ENCODE peak calls at places on chromosome 15, in five cellular contexts. One of them, this sample, is unnamed.

GRCh38 chr15:60526127-60526616 is 47.2 kb upstream of the ICE2 start:
- DNase-seq in CD8-positive, alpha-beta T cell: no peak
- DNase-seq in cardiac muscle cell: no peak
- DNase-seq in tibial nerve: peak; percentile 57
- DNase-seq in GM23338: no peak
- DNase-seq in this sample: peak; percentile 55

GRCh38 chr15:41584636-41585139 is 25.7 kb downstream of the TYRO3 start:
- DNase-seq in cardiac muscle cell: no peak
- DNase-seq in CD8-positive, alpha-beta T cell: no peak
- DNase-seq in tibial nerve: no peak
- DNase-seq in GM23338: peak; percentile 59
- DNase-seq in this sample: no peak

GRCh38 chr15:65085990-65086679 is 9.6 kb downstream of the KBTBD13 start:
- DNase-seq in GM23338: peak; percentile 84
- DNase-seq in tibial nerve: no peak
- DNase-seq in cardiac muscle cell: peak; percentile 62
- DNase-seq in CD8-positive, alpha-beta T cell: no peak
- DNase-seq in this sample: peak; percentile 67

GRCh38 chr15:43648649-43649429 is at the start of gene CATSPER2:
- DNase-seq in GM23338: peak; percentile 34
- DNase-seq in tibial nerve: no peak
- DNase-seq in CD8-positive, alpha-beta T cell: no peak
- DNase-seq in cardiac muscle cell: no peak
- DNase-seq in this sample: peak; percentile 9

GRCh38 chr15:51046799-51047449 is 47.8 kb downstream of the TNFAIP8L3 start:
- DNase-seq in tibial nerve: peak; percentile 15
- DNase-seq in GM23338: no peak
- DNase-seq in CD8-positive, alpha-beta T cell: no peak
- DNase-seq in cardiac muscle cell: no peak
- DNase-seq in this sample: no peak

GRCh38 chr15:78790027-78790426 is 21.2 kb downstream of the ADAMTS7 start:
- DNase-seq in cardiac muscle cell: peak; percentile 59
- DNase-seq in GM23338: no peak
- DNase-seq in tibial nerve: no peak
- DNase-seq in CD8-positive, alpha-beta T cell: no peak
- DNase-seq in this sample: no peak

GRCh38 chr15:60096157-60096556 is 92.0 kb downstream of the FOXB1 start:
- DNase-seq in CD8-positive, alpha-beta T cell: no peak
- DNase-seq in cardiac muscle cell: no peak
- DNase-seq in GM23338: no peak
- DNase-seq in tibial nerve: no peak
- DNase-seq in this sample: no peak

GRCh38 chr15:61131598-61131954 is 97.5 kb downstream of the RORA start:
- DNase-seq in cardiac muscle cell: no peak
- DNase-seq in CD8-positive, alpha-beta T cell: no peak
- DNase-seq in tibial nerve: no peak
- DNase-seq in GM23338: no peak
- DNase-seq in this sample: no peak

GRCh38 chr15:36605626-36606263 is 26.3 kb downstream of the CDIN1 start:
- DNase-seq in tibial nerve: no peak
- DNase-seq in cardiac muscle cell: peak; percentile 88
- DNase-seq in GM23338: no peak
- DNase-seq in CD8-positive, alpha-beta T cell: no peak
- DNase-seq in this sample: no peak

GRCh38 chr15:75648156-75649000 is 666 bp downstream of the SNX33 start:
- DNase-seq in tibial nerve: no peak
- DNase-seq in CD8-positive, alpha-beta T cell: no peak
- DNase-seq in cardiac muscle cell: peak; percentile 59
- DNase-seq in GM23338: peak; percentile 82
- DNase-seq in this sample: no peak

GRCh38 chr15:97099040-97099439 is 768.5 kb downstream of the NR2F2 start:
- DNase-seq in GM23338: no peak
- DNase-seq in cardiac muscle cell: no peak
- DNase-seq in CD8-positive, alpha-beta T cell: no peak
- DNase-seq in tibial nerve: no peak
- DNase-seq in this sample: no peak

GRCh38 chr15:92510163-92510882 is 116.6 kb downstream of the ST8SIA2 start:
- DNase-seq in tibial nerve: no peak
- DNase-seq in CD8-positive, alpha-beta T cell: no peak
- DNase-seq in GM23338: peak; percentile 92
- DNase-seq in cardiac muscle cell: no peak
- DNase-seq in this sample: no peak

GRCh38 chr15:60661075-60661645 is 182.2 kb upstream of the ICE2 start:
- DNase-seq in GM23338: peak; percentile 59
- DNase-seq in tibial nerve: no peak
- DNase-seq in cardiac muscle cell: no peak
- DNase-seq in CD8-positive, alpha-beta T cell: no peak
- DNase-seq in this sample: peak; percentile 16

GRCh38 chr15:40367038-40367672 is 9.1 kb downstream of the DISP2 start:
- DNase-seq in tibial nerve: no peak
- DNase-seq in cardiac muscle cell: no peak
- DNase-seq in CD8-positive, alpha-beta T cell: no peak
- DNase-seq in GM23338: no peak
- DNase-seq in this sample: no peak

GRCh38 chr15:52337198-52337853 is 41.7 kb upstream of the MYO5C start:
- DNase-seq in tibial nerve: no peak
- DNase-seq in cardiac muscle cell: no peak
- DNase-seq in CD8-positive, alpha-beta T cell: no peak
- DNase-seq in GM23338: peak; percentile 21
- DNase-seq in this sample: no peak

GRCh38 chr15:70507772-70508351 is 255.5 kb downstream of the UACA start:
- DNase-seq in CD8-positive, alpha-beta T cell: no peak
- DNase-seq in cardiac muscle cell: no peak
- DNase-seq in GM23338: no peak
- DNase-seq in tibial nerve: no peak
- DNase-seq in this sample: no peak

GRCh38 chr15:66102563-66103292 is 150.8 kb downstream of the MEGF11 start:
- DNase-seq in GM23338: no peak
- DNase-seq in tibial nerve: no peak
- DNase-seq in cardiac muscle cell: peak; percentile 39
- DNase-seq in CD8-positive, alpha-beta T cell: no peak
- DNase-seq in this sample: no peak

GRCh38 chr15:98651581-98652220 is 3.4 kb downstream of the IGF1R start:
- DNase-seq in tibial nerve: peak; percentile 4
- DNase-seq in GM23338: no peak
- DNase-seq in cardiac muscle cell: peak; percentile 46
- DNase-seq in CD8-positive, alpha-beta T cell: no peak
- DNase-seq in this sample: no peak

GRCh38 chr15:47461560-47462175 is 255.6 kb upstream of the SEMA6D start:
- DNase-seq in tibial nerve: no peak
- DNase-seq in CD8-positive, alpha-beta T cell: no peak
- DNase-seq in cardiac muscle cell: no peak
- DNase-seq in GM23338: no peak
- DNase-seq in this sample: no peak

GRCh38 chr15:31278544-31279220 is 48.0 kb upstream of the KLF13 start:
- DNase-seq in CD8-positive, alpha-beta T cell: no peak
- DNase-seq in tibial nerve: no peak
- DNase-seq in cardiac muscle cell: no peak
- DNase-seq in GM23338: no peak
- DNase-seq in this sample: no peak

GRCh38 chr15:83846847-83847246 is 192.9 kb downstream of the ADAMTSL3 start:
- DNase-seq in GM23338: no peak
- DNase-seq in CD8-positive, alpha-beta T cell: no peak
- DNase-seq in cardiac muscle cell: no peak
- DNase-seq in tibial nerve: no peak
- DNase-seq in this sample: no peak

GRCh38 chr15:47404877-47405276 is 312.4 kb upstream of the SEMA6D start:
- DNase-seq in CD8-positive, alpha-beta T cell: no peak
- DNase-seq in tibial nerve: no peak
- DNase-seq in GM23338: peak; percentile 16
- DNase-seq in cardiac muscle cell: peak; percentile 36
- DNase-seq in this sample: no peak

GRCh38 chr15:89221543-89221942 is at the start of gene RLBP1:
- DNase-seq in cardiac muscle cell: no peak
- DNase-seq in CD8-positive, alpha-beta T cell: no peak
- DNase-seq in tibial nerve: no peak
- DNase-seq in GM23338: no peak
- DNase-seq in this sample: no peak

GRCh38 chr15:77827860-77828259 is 195.1 kb upstream of the LINGO1 start:
- DNase-seq in cardiac muscle cell: no peak
- DNase-seq in tibial nerve: no peak
- DNase-seq in CD8-positive, alpha-beta T cell: no peak
- DNase-seq in GM23338: no peak
- DNase-seq in this sample: no peak

GRCh38 chr15:34896183-34896582 is 73.4 kb downstream of the AQR start:
- DNase-seq in tibial nerve: no peak
- DNase-seq in CD8-positive, alpha-beta T cell: no peak
- DNase-seq in GM23338: no peak
- DNase-seq in cardiac muscle cell: no peak
- DNase-seq in this sample: no peak
- H3K36me3 ChIP-seq in tibial nerve: peaks cover 90% of the 10 kb centered on the region
- H3K36me3 ChIP-seq in CD8-positive, alpha-beta T cell: peaks cover 28% of the 10 kb centered on the region
- H3K36me3 ChIP-seq in GM23338: peaks cover 42% of the 10 kb centered on the region
- H3K36me3 ChIP-seq in cardiac muscle cell: peaks cover 12% of the 10 kb centered on the region
- H3K36me3 ChIP-seq in this sample: peaks cover 33% of the 10 kb centered on the region

GRCh38 chr15:37941779-37942178 is 7.3 kb downstream of the TMCO5A start:
- DNase-seq in tibial nerve: no peak
- DNase-seq in cardiac muscle cell: no peak
- DNase-seq in CD8-positive, alpha-beta T cell: no peak
- DNase-seq in GM23338: no peak
- DNase-seq in this sample: no peak

DNA sequence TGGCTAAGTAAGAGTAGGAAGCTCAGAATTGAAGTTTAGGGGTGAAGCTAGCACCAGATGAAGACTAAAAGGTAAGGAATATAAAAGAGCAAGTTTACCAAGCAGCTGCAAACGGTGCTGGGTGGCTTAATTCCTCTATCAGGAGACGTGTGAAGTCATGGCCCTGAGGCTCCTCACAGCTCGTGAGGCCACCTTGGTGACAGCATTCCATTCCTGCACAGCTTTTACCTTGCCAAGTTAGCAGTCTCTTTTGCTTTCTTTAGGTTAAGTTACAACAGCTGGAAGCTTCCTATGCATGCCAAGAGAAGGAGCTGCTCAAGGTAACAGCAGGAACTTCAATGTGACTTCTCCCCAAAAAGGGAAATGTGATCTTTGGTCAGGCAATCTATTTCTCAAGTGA is 6.4 kb downstream of the TMCO5A start:
- DNase-seq in CD8-positive, alpha-beta T cell: no peak
- DNase-seq in tibial nerve: no peak
- DNase-seq in cardiac muscle cell: no peak
- DNase-seq in GM23338: peak; percentile 17
- DNase-seq in this sample: no peak
- TF ChIP-seq CTCF in CD8-positive, alpha-beta T cell: no peak
- TF ChIP-seq CTCF in tibial nerve: no peak
- TF ChIP-seq CTCF in cardiac muscle cell: no peak
- TF ChIP-seq CTCF in GM23338: no peak
- TF ChIP-seq CTCF in this sample: no peak

DNA sequence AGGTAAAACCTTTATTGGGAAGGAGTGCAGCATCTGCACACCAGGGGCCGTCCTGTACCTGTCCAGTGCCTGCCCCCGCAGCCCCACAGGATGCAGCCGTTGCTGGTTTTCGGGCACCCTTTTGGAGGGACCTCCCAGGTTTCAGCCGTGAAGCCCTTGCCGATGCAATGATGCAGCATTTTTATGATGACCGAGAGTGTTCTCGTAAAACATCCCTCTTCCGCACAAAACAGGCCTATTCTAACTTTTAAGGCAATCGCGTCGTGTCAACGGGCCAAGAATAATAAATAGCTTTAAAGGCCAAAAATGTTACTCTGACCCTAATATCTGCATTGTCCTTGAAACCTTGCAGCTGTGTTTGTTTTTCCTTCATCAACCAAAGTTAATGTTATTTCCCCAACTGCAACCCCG is 126.1 kb downstream of the LRRK1 start:
- DNase-seq in cardiac muscle cell: no peak
- DNase-seq in CD8-positive, alpha-beta T cell: no peak
- DNase-seq in GM23338: no peak
- DNase-seq in tibial nerve: no peak
- DNase-seq in this sample: peak; percentile 2
- H3K36me3 ChIP-seq in cardiac muscle cell: no peaks in the 10 kb centered on the region
- H3K36me3 ChIP-seq in CD8-positive, alpha-beta T cell: no peaks in the 10 kb centered on the region
- H3K36me3 ChIP-seq in GM23338: no peaks in the 10 kb centered on the region
- H3K36me3 ChIP-seq in tibial nerve: peaks cover 24% of the 10 kb centered on the region
- H3K36me3 ChIP-seq in this sample: no peaks in the 10 kb centered on the region

GRCh38 chr15:33132722-33133345 is 61.7 kb downstream of the FMN1 start:
- DNase-seq in CD8-positive, alpha-beta T cell: no peak
- DNase-seq in GM23338: peak; percentile 83
- DNase-seq in cardiac muscle cell: peak; percentile 73
- DNase-seq in tibial nerve: no peak
- DNase-seq in this sample: peak; percentile 47
- TF ChIP-seq CTCF in CD8-positive, alpha-beta T cell: peak; percentile 26
- TF ChIP-seq CTCF in GM23338: peak; percentile 78
- TF ChIP-seq CTCF in cardiac muscle cell: peak; percentile 77
- TF ChIP-seq CTCF in tibial nerve: peak; percentile 59
- TF ChIP-seq CTCF in this sample: peak; percentile 90

GRCh38 chr15:25554640-25555039 is 115.8 kb upstream of the UBE3A start:
- DNase-seq in GM23338: no peak
- DNase-seq in CD8-positive, alpha-beta T cell: no peak
- DNase-seq in cardiac muscle cell: no peak
- DNase-seq in tibial nerve: no peak
- DNase-seq in this sample: no peak

GRCh38 chr15:25556136-25556535 is 117.3 kb upstream of the UBE3A start:
- DNase-seq in tibial nerve: no peak
- DNase-seq in cardiac muscle cell: no peak
- DNase-seq in CD8-positive, alpha-beta T cell: no peak
- DNase-seq in GM23338: peak; percentile 41
- DNase-seq in this sample: no peak

GRCh38 chr15:25563571-25563970 is 124.7 kb upstream of the UBE3A start:
- DNase-seq in tibial nerve: no peak
- DNase-seq in CD8-positive, alpha-beta T cell: no peak
- DNase-seq in GM23338: peak; percentile 26
- DNase-seq in cardiac muscle cell: no peak
- DNase-seq in this sample: no peak

DNA sequence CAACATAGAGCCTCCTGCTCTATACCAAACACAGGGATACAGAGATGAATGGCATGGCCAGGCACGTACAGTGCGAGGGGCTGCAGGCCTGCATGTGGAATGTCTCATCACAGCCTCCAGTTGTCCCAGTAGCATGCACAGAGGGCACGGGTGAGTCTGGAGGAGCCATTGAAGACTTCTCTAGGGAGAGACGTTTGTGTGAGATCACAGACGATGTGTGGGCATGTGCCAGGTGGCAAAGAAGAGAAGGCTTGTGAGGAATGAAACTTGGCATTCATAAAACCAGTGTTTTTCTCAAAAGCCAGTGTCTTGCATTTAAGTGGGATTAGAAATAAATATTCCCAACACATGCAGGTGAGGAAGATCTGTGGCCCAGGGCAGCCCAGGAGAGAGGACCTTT is 119.1 kb upstream of the UBE3A start:
- DNase-seq in cardiac muscle cell: no peak
- DNase-seq in tibial nerve: no peak
- DNase-seq in CD8-positive, alpha-beta T cell: no peak
- DNase-seq in GM23338: no peak
- DNase-seq in this sample: no peak
- H3K36me3 ChIP-seq in cardiac muscle cell: no peaks in the 10 kb centered on the region
- H3K36me3 ChIP-seq in tibial nerve: peaks cover 4% of the 10 kb centered on the region
- H3K36me3 ChIP-seq in CD8-positive, alpha-beta T cell: no peaks in the 10 kb centered on the region
- H3K36me3 ChIP-seq in GM23338: no peaks in the 10 kb centered on the region
- H3K36me3 ChIP-seq in this sample: no peaks in the 10 kb centered on the region

GRCh38 chr15:29105151-29105785 is 164.4 kb downstream of the NSMCE3 start:
- DNase-seq in CD8-positive, alpha-beta T cell: no peak
- DNase-seq in cardiac muscle cell: no peak
- DNase-seq in GM23338: no peak
- DNase-seq in tibial nerve: no peak
- DNase-seq in this sample: no peak
- TF ChIP-seq CTCF in CD8-positive, alpha-beta T cell: no peak
- TF ChIP-seq CTCF in cardiac muscle cell: no peak
- TF ChIP-seq CTCF in GM23338: no peak
- TF ChIP-seq CTCF in tibial nerve: no peak
- TF ChIP-seq CTCF in this sample: no peak